ENCODE peak calls at places on chromosomes 7 and 10, in five cellular contexts. V is mesendoderm, O is PC-3, N is neural progenitor cell, C is IMR-90. T is an unnamed sample. For H3K36me3, the result is how much of the 10 kb centered on the place peaks cover.

GRCh38 chr10:725786-726185 is 36.3 kb upstream of the DIP2C start:
- DNase-seq in V (no peak), C (no peak), O (no peak), N (no peak), T (no peak)

GRCh38 chr7:84236398-84236797 is 41.8 kb upstream of the SEMA3A start:
- DNase-seq in V (no peak), C (peak), N (no peak), O (peak), T (no peak)

GRCh38 chr7:49166441-49166840 is 242.1 kb downstream of the CDC14C start:
- DNase-seq in V (peak), C (no peak), O (peak), N (peak), T (no peak)

GRCh38 chr10:35640951-35641429 is 1.1 kb downstream of the FZD8 start:
- DNase-seq in C (peak), N (peak), V (peak), O (peak), T (no peak)

GRCh38 chr10:102342958-102343357 is 52.5 kb upstream of the NFKB2 start:
- DNase-seq in N (no peak), C (peak), V (peak), O (peak), T (no peak)

GRCh38 chr10:102743078-102743587 is 615 bp upstream of the WBP1L start:
- DNase-seq in V (no peak), C (no peak), O (no peak), N (peak), T (no peak)

GRCh38 chr10:110617455-110618162 is 26.5 kb upstream of the RBM20 start:
- DNase-seq in N (peak), V (no peak), C (no peak), O (no peak), T (no peak)

GRCh38 chr7:151726875-151727578 is 149.9 kb downstream of the PRKAG2 start:
- DNase-seq in V (no peak), C (no peak), N (no peak), O (no peak), T (no peak)

GRCh38 chr10:5746197-5746596 is 61.6 kb downstream of the TASOR2 start:
- DNase-seq in C (no peak), V (no peak), O (no peak), N (no peak), T (no peak)

GRCh38 chr7:523436-524336 is 4.0 kb upstream of the PDGFA start:
- DNase-seq in N (peak), C (no peak), O (no peak), V (no peak), T (no peak)

GRCh38 chr10:5983813-5984212 is 6.5 kb upstream of the IL15RA start:
- DNase-seq in N (no peak), O (no peak), C (peak), V (no peak), T (no peak)

GRCh38 chr7:77184990-77185389 is 14.6 kb downstream of the FGL2 start:
- DNase-seq in V (no peak), C (no peak), N (no peak), O (no peak), T (no peak)

GRCh38 chr7:2979276-2979675 is 64.4 kb downstream of the CARD11 start:
- DNase-seq in V (no peak), N (no peak), C (no peak), O (no peak), T (no peak)

GRCh38 chr7:92608380-92609322 is 18.5 kb upstream of the FAM133B start:
- DNase-seq in O (no peak), V (peak), C (no peak), N (peak), T (peak)

GRCh38 chr7:27091125-27091524 is 4.7 kb downstream of the HOXA1 start:
- DNase-seq in O (no peak), N (no peak), V (no peak), C (no peak), T (no peak)

GRCh38 chr10:14466256-14466655 is 135.5 kb upstream of the FRMD4A start:
- DNase-seq in V (no peak), O (peak), C (peak), N (no peak), T (no peak)

GRCh38 chr7:157700237-157701005 is 363.6 kb downstream of the DNAJB6 start:
- DNase-seq in O (no peak), N (peak), C (no peak), V (no peak), T (no peak)

GRCh38 chr7:100000239-100000638 is 15.2 kb upstream of the ZKSCAN1 start:
- DNase-seq in V (no peak), C (no peak), O (no peak), N (no peak), T (no peak)

GRCh38 chr7:1611708-1612241 is 41.9 kb upstream of the PSMG3 start:
- DNase-seq in N (no peak), O (peak), V (peak), C (peak), T (peak)

GRCh38 chr7:74012842-74013249 is 15.1 kb upstream of the ELN start:
- DNase-seq in O (no peak), V (peak), C (peak), N (no peak), T (no peak)

GRCh38 chr7:74017122-74017521 is 10.9 kb upstream of the ELN start:
- DNase-seq in O (no peak), N (no peak), V (no peak), C (no peak), T (no peak)

GRCh38 chr7:74010407-74010806 is 17.6 kb upstream of the ELN start:
- DNase-seq in N (no peak), C (peak), O (no peak), V (no peak), T (no peak)

GRCh38 chr7:74015670-74016069 is 12.3 kb upstream of the ELN start:
- DNase-seq in V (no peak), N (no peak), C (no peak), O (peak), T (no peak)

GRCh38 chr7:74013539-74014272 is 14.3 kb upstream of the ELN start:
- DNase-seq in C (no peak), V (no peak), N (no peak), O (no peak), T (no peak)
- H3K9ac ChIP-seq in C (no peak), V (no peak), N (no peak), O (no peak), T (no peak)

DNA sequence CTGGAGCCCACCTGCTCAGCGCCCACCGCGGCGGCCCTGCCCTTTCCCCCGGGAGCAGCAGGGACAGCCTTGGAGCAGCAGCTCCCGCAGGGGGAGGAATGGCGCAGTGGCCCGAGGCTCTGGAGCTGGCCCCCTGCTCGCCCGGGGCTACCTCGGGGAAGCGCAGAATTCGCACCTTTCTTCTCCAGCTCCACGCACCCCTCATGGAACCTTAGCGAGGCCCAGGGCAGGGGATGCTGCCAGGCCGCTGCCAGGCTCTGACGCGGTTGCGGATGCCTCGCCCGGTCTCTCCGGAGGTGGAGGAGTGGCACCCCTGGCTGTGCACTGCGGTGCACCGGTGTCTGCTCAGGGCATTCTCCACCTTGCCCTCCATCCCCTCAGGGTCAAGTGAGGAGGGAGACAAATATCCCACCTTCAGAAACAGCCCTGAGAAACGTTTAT is 84.9 kb upstream of the MKI67 start:
- DNase-seq in C (no peak), V (no peak), O (no peak), N (no peak), T (no peak)
- H3K4me3 ChIP-seq in C (no peak), V (no peak), O (no peak), N (peak), T (peak)

DNA sequence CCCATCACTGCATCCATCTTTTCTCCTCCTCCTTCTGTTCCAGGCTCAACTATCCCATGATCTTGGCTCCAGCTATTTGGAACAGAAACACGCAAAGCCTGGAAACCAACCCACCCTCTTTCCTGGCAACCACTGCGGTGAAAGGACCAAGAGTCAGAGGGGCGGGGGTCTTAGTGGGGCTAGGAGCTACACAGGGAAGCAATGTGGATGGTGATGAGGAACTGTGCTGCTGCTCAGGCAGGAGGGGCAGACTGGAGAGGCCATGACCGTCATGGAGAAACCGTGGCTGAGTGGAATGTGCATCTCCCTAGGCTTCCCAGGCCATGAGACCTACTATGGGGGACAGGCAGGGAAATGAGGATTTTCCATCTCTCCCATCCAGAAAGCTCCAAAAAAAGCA is 25.6 kb downstream of the PLAC9 start:
- DNase-seq in V (no peak), N (no peak), O (no peak), C (no peak), T (no peak)
- H3K36me3 ChIP-seq in V (under half), N (under half), O (half or more), C (half or more), T (half or more)

GRCh38 chr10:100535338-100535714 is 417 bp upstream of the HIF1AN start:
- DNase-seq in O (no peak), N (no peak), V (no peak), C (no peak), T (no peak)
- H3K9ac ChIP-seq in O (peak), N (no peak), V (no peak), C (peak), T (no peak)

GRCh38 chr10:122308487-122309141 is 37.5 kb downstream of the BTBD16 start:
- DNase-seq in O (no peak), N (no peak), C (no peak), V (no peak), T (no peak)

GRCh38 chr10:122306744-122307143 is 35.6 kb downstream of the BTBD16 start:
- DNase-seq in O (no peak), C (no peak), V (no peak), N (no peak), T (no peak)

GRCh38 chr10:122307669-122308486 is 36.8 kb downstream of the BTBD16 start:
- DNase-seq in C (peak), N (no peak), V (peak), O (peak), T (no peak)

GRCh38 chr10:122311051-122311410 is 39.9 kb downstream of the BTBD16 start:
- DNase-seq in C (no peak), N (no peak), O (no peak), V (no peak), T (no peak)

GRCh38 chr10:122310311-122311050 is 39.4 kb downstream of the BTBD16 start:
- DNase-seq in V (no peak), C (no peak), O (peak), N (no peak), T (no peak)
- H3K4me3 ChIP-seq in V (no peak), C (no peak), O (no peak), N (no peak), T (no peak)

GRCh38 chr10:122221958-122222357 is 49.1 kb upstream of the BTBD16 start:
- DNase-seq in N (no peak), O (no peak), C (no peak), V (no peak), T (no peak)
- H3K36me3 ChIP-seq in N (under half), O (under half), C (under half), V (under half), T (under half)

DNA sequence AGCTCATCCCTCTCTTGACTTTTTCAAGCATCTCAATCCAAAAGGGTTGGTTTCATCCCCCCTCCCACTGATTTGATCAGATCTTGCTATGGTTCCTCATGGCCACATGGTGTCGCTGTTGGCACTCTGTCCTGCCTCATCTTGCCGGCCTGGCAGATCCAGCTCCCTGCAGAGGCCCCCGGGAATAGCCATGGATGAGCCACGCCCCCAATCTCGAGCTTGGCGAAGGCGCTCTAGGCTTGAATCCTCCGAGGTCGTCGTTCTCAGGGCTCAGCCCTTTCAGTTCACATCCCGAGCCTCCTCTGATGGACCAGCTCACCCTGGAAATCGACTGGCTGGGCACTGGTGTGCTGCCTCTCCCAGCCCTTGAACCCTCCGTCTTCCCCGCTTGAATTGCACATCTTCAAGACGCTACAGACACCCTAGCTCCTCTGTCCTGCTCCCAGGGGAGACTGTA is 628.7 kb downstream of the TYW1 start:
- DNase-seq in O (peak), N (peak), V (peak), C (peak), T (peak)
- H3K9ac ChIP-seq in O (no peak), N (no peak), V (peak), C (no peak), T (peak)

GRCh38 chr10:69659286-69660027 is 29.4 kb downstream of the FAM241B start:
- DNase-seq in V (no peak), N (no peak), C (no peak), O (no peak), T (no peak)
- H3K4me3 ChIP-seq in V (no peak), N (no peak), C (no peak), O (no peak), T (no peak)

GRCh38 chr10:79185796-79186374 is 117.1 kb downstream of the ZMIZ1 start:
- DNase-seq in N (no peak), O (no peak), C (no peak), V (no peak), T (no peak)
- H3K36me3 ChIP-seq in N (under half), O (under half), C (under half), V (under half), T (half or more)

GRCh38 chr10:97849101-97849490 is 547 bp upstream of the GOLGA7B start:
- DNase-seq in O (peak), V (no peak), C (no peak), N (no peak), T (no peak)

GRCh38 chr10:97851341-97852001 is 1.8 kb downstream of the GOLGA7B start:
- DNase-seq in O (no peak), C (no peak), V (no peak), N (no peak), T (no peak)

GRCh38 chr10:97850446-97850845 is 803 bp downstream of the GOLGA7B start:
- DNase-seq in N (peak), V (peak), C (no peak), O (no peak), T (no peak)

GRCh38 chr10:97852277-97852676 is 2.6 kb downstream of the GOLGA7B start:
- DNase-seq in O (no peak), N (no peak), V (no peak), C (no peak), T (no peak)

GRCh38 chr10:97849491-97850402 is at the start of gene GOLGA7B:
- DNase-seq in V (peak), C (peak), N (peak), O (peak), T (no peak)
- H3K9ac ChIP-seq in V (no peak), C (no peak), N (no peak), O (peak), T (no peak)

T was measured in NT2/D1.